ENCODE peak calls at places on chromosomes 1 and 21, in eight cellular contexts. One of them, this sample, is unnamed.
A peak's percentile ranks its signal among the peaks of the same experiment; 100 is the strongest.

GRCh38 chr1:7684132-7684531 is 87.0 kb upstream of the VAMP3 start:
- DNase-seq in spleen: no peak
- DNase-seq in lower leg skin: no peak
- DNase-seq in IMR-90: no peak
- DNase-seq in PC-3: no peak
- DNase-seq in lung: no peak
- DNase-seq in WERI-Rb-1: peak; percentile 42
- DNase-seq in foreskin fibroblast: no peak
- DNase-seq in this sample: no peak

GRCh38 chr1:46181343-46182260 is 5.3 kb upstream of the P3R3URF start:
- DNase-seq in lung: no peak
- DNase-seq in spleen: no peak
- DNase-seq in foreskin fibroblast: peak; percentile 87
- DNase-seq in WERI-Rb-1: no peak
- DNase-seq in IMR-90: peak; percentile 61
- DNase-seq in PC-3: peak; percentile 83
- DNase-seq in lower leg skin: no peak
- DNase-seq in this sample: peak; percentile 33

GRCh38 chr1:86503477-86504129 is 34.9 kb downstream of the CLCA1 start:
- DNase-seq in PC-3: no peak
- DNase-seq in foreskin fibroblast: no peak
- DNase-seq in WERI-Rb-1: peak; percentile 44
- DNase-seq in lower leg skin: no peak
- DNase-seq in IMR-90: peak; percentile 18
- DNase-seq in lung: peak; percentile 63
- DNase-seq in spleen: peak; percentile 81
- DNase-seq in this sample: no peak

GRCh38 chr1:185601189-185601588 is 133.0 kb upstream of the HMCN1 start:
- DNase-seq in lower leg skin: no peak
- DNase-seq in IMR-90: no peak
- DNase-seq in WERI-Rb-1: peak; percentile 19
- DNase-seq in foreskin fibroblast: no peak
- DNase-seq in lung: no peak
- DNase-seq in PC-3: no peak
- DNase-seq in spleen: no peak
- DNase-seq in this sample: no peak

GRCh38 chr1:26302733-26303405 is 3.6 kb downstream of the UBXN11 start:
- DNase-seq in WERI-Rb-1: no peak
- DNase-seq in lower leg skin: no peak
- DNase-seq in foreskin fibroblast: peak; percentile 89
- DNase-seq in spleen: no peak
- DNase-seq in lung: no peak
- DNase-seq in IMR-90: peak; percentile 88
- DNase-seq in PC-3: peak; percentile 88
- DNase-seq in this sample: no peak

GRCh38 chr21:44511938-44512275 is 28.1 kb downstream of the KRTAP10-1 start:
- DNase-seq in spleen: no peak
- DNase-seq in foreskin fibroblast: no peak
- DNase-seq in WERI-Rb-1: no peak
- DNase-seq in lower leg skin: no peak
- DNase-seq in lung: no peak
- DNase-seq in IMR-90: no peak
- DNase-seq in PC-3: no peak
- DNase-seq in this sample: no peak

GRCh38 chr1:233240839-233241682 is 54.5 kb downstream of the PCNX2 start:
- DNase-seq in foreskin fibroblast: peak; percentile 82
- DNase-seq in PC-3: peak; percentile 39
- DNase-seq in spleen: peak; percentile 86
- DNase-seq in IMR-90: peak; percentile 42
- DNase-seq in lung: peak; percentile 51
- DNase-seq in lower leg skin: peak; percentile 32
- DNase-seq in WERI-Rb-1: peak; percentile 75
- DNase-seq in this sample: no peak

GRCh38 chr1:210827481-210827880 is 306.5 kb downstream of the KCNH1 start:
- DNase-seq in foreskin fibroblast: no peak
- DNase-seq in lung: no peak
- DNase-seq in spleen: no peak
- DNase-seq in lower leg skin: no peak
- DNase-seq in IMR-90: no peak
- DNase-seq in WERI-Rb-1: no peak
- DNase-seq in PC-3: no peak
- DNase-seq in this sample: no peak

GRCh38 chr1:9269721-9270120 is 23.0 kb upstream of the SPSB1 start:
- DNase-seq in WERI-Rb-1: peak; percentile 53
- DNase-seq in IMR-90: no peak
- DNase-seq in lower leg skin: no peak
- DNase-seq in PC-3: no peak
- DNase-seq in lung: no peak
- DNase-seq in foreskin fibroblast: no peak
- DNase-seq in spleen: peak; percentile 33
- DNase-seq in this sample: no peak

GRCh38 chr21:24375201-24375600 is 1232.1 kb downstream of the MRPL39 start:
- DNase-seq in IMR-90: no peak
- DNase-seq in foreskin fibroblast: no peak
- DNase-seq in spleen: no peak
- DNase-seq in WERI-Rb-1: peak; percentile 42
- DNase-seq in PC-3: no peak
- DNase-seq in lung: no peak
- DNase-seq in lower leg skin: no peak
- DNase-seq in this sample: no peak

GRCh38 chr1:179575497-179576314 is at the start of gene NPHS2:
- DNase-seq in lung: no peak
- DNase-seq in IMR-90: no peak
- DNase-seq in WERI-Rb-1: no peak
- DNase-seq in spleen: no peak
- DNase-seq in lower leg skin: no peak
- DNase-seq in foreskin fibroblast: no peak
- DNase-seq in PC-3: no peak
- DNase-seq in this sample: no peak

GRCh38 chr21:37886726-37887309 is 29.4 kb downstream of the KCNJ6 start:
- DNase-seq in spleen: no peak
- DNase-seq in lower leg skin: no peak
- DNase-seq in WERI-Rb-1: no peak
- DNase-seq in foreskin fibroblast: no peak
- DNase-seq in lung: no peak
- DNase-seq in PC-3: no peak
- DNase-seq in IMR-90: no peak
- DNase-seq in this sample: no peak

GRCh38 chr21:37891953-37892352 is 24.3 kb downstream of the KCNJ6 start:
- DNase-seq in IMR-90: no peak
- DNase-seq in lower leg skin: no peak
- DNase-seq in spleen: no peak
- DNase-seq in PC-3: no peak
- DNase-seq in WERI-Rb-1: no peak
- DNase-seq in foreskin fibroblast: no peak
- DNase-seq in lung: no peak
- DNase-seq in this sample: no peak

GRCh38 chr21:37886120-37886519 is 30.1 kb downstream of the KCNJ6 start:
- DNase-seq in foreskin fibroblast: no peak
- DNase-seq in IMR-90: no peak
- DNase-seq in lung: no peak
- DNase-seq in WERI-Rb-1: no peak
- DNase-seq in PC-3: no peak
- DNase-seq in lower leg skin: no peak
- DNase-seq in spleen: no peak
- DNase-seq in this sample: no peak
- H3K4me3 ChIP-seq in foreskin fibroblast: no peak overlapping the region
- H3K4me3 ChIP-seq in IMR-90: no peak overlapping the region
- H3K4me3 ChIP-seq in lung: no peak overlapping the region
- H3K4me3 ChIP-seq in WERI-Rb-1: no peak overlapping the region
- H3K4me3 ChIP-seq in PC-3: no peak overlapping the region
- H3K4me3 ChIP-seq in lower leg skin: no peak overlapping the region
- H3K4me3 ChIP-seq in spleen: no peak overlapping the region
- H3K4me3 ChIP-seq in this sample: no peak overlapping the region

DNA sequence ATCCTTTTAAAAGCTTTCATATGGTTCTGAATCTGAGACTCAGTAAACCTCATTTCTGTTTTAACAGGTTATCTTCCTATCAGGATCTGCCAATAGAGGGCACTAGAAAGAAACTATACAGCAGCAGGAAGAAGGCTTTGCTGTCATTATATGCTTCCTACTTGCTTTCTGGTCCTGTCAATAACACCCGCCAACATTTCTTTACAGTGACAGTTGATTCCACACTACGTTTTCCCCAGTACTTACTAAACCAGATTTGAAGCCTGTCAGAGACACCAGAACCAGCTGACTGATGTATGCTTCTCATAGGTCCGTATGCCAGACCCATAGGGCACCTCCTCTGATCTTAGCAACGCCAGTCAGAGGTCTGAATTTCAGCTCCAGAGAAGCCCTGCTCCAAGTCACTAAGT is 341.0 kb upstream of the NEGR1 start:
- DNase-seq in foreskin fibroblast: peak; percentile 62
- DNase-seq in PC-3: peak; percentile 78
- DNase-seq in IMR-90: peak; percentile 31
- DNase-seq in WERI-Rb-1: no peak
- DNase-seq in lower leg skin: no peak
- DNase-seq in lung: no peak
- DNase-seq in spleen: no peak
- DNase-seq in this sample: peak; percentile 25
- TF ChIP-seq CTCF in foreskin fibroblast: peak; percentile 64
- TF ChIP-seq CTCF in PC-3: peak; percentile 84
- TF ChIP-seq CTCF in IMR-90: peak; percentile 50
- TF ChIP-seq CTCF in WERI-Rb-1: peak; percentile 60
- TF ChIP-seq CTCF in lower leg skin: no peak
- TF ChIP-seq CTCF in lung: no peak
- TF ChIP-seq CTCF in spleen: no peak
- TF ChIP-seq CTCF in this sample: peak; percentile 63

GRCh38 chr1:154969741-154970452 is 650 bp downstream of the SHC1 start:
- DNase-seq in spleen: peak; percentile 76
- DNase-seq in IMR-90: no peak
- DNase-seq in foreskin fibroblast: peak; percentile 32
- DNase-seq in WERI-Rb-1: no peak
- DNase-seq in PC-3: no peak
- DNase-seq in lower leg skin: no peak
- DNase-seq in lung: no peak
- DNase-seq in this sample: no peak

GRCh38 chr1:154967331-154967950 is 3.1 kb downstream of the SHC1 start:
- DNase-seq in WERI-Rb-1: no peak
- DNase-seq in spleen: no peak
- DNase-seq in foreskin fibroblast: no peak
- DNase-seq in lower leg skin: no peak
- DNase-seq in PC-3: no peak
- DNase-seq in IMR-90: no peak
- DNase-seq in lung: no peak
- DNase-seq in this sample: no peak

GRCh38 chr1:154970631-154971340 is at the start of gene SHC1:
- DNase-seq in spleen: peak; percentile 92
- DNase-seq in WERI-Rb-1: peak; percentile 98
- DNase-seq in lower leg skin: peak; percentile 93
- DNase-seq in PC-3: peak; percentile 81
- DNase-seq in lung: peak; percentile 91
- DNase-seq in foreskin fibroblast: peak; percentile 98
- DNase-seq in IMR-90: peak; percentile 92
- DNase-seq in this sample: peak; percentile 63

GRCh38 chr1:154969246-154969645 is 1.3 kb downstream of the SHC1 start:
- DNase-seq in lung: no peak
- DNase-seq in WERI-Rb-1: no peak
- DNase-seq in IMR-90: no peak
- DNase-seq in lower leg skin: no peak
- DNase-seq in PC-3: no peak
- DNase-seq in foreskin fibroblast: no peak
- DNase-seq in spleen: peak; percentile 59
- DNase-seq in this sample: no peak

DNA sequence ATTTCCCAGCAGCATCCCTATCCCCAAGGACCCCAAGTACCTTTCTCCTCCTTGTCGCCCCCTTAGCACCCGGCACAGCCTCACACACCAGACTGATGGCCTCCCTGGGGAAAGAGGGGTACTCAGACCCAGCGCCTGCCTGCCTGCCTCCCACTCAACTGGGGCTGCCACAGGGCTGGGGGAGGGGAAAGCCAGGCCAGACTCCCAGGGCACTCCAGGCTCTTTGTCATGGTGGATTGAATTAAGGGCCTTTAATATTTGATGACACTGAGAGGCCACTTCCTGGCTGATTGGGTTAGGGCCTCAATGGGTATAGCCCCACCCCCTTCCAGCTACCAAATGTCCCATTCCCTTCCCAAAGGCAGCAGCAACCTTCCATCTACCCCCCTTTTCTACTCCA is 1.8 kb downstream of the SHC1 start:
- DNase-seq in IMR-90: no peak
- DNase-seq in PC-3: no peak
- DNase-seq in lower leg skin: no peak
- DNase-seq in lung: no peak
- DNase-seq in spleen: no peak
- DNase-seq in foreskin fibroblast: no peak
- DNase-seq in WERI-Rb-1: no peak
- DNase-seq in this sample: no peak
- H3K4me3 ChIP-seq in IMR-90: peak overlapping the region; percentile 65
- H3K4me3 ChIP-seq in PC-3: no peak overlapping the region
- H3K4me3 ChIP-seq in lower leg skin: no peak overlapping the region
- H3K4me3 ChIP-seq in lung: no peak overlapping the region
- H3K4me3 ChIP-seq in spleen: peak overlapping the region; percentile 81
- H3K4me3 ChIP-seq in foreskin fibroblast: peak overlapping the region; percentile 63
- H3K4me3 ChIP-seq in WERI-Rb-1: no peak overlapping the region
- H3K4me3 ChIP-seq in this sample: peak overlapping the region; percentile 94

GRCh38 chr1:183742367-183742766 is 62.6 kb upstream of the RGL1 start:
- DNase-seq in lung: no peak
- DNase-seq in spleen: no peak
- DNase-seq in PC-3: no peak
- DNase-seq in lower leg skin: no peak
- DNase-seq in IMR-90: no peak
- DNase-seq in foreskin fibroblast: no peak
- DNase-seq in WERI-Rb-1: no peak
- DNase-seq in this sample: no peak

GRCh38 chr1:183739640-183740385 is 65.1 kb upstream of the RGL1 start:
- DNase-seq in spleen: no peak
- DNase-seq in PC-3: no peak
- DNase-seq in foreskin fibroblast: no peak
- DNase-seq in IMR-90: peak; percentile 36
- DNase-seq in lower leg skin: no peak
- DNase-seq in lung: no peak
- DNase-seq in WERI-Rb-1: no peak
- DNase-seq in this sample: no peak

GRCh38 chr1:183735069-183735860 is 69.7 kb upstream of the RGL1 start:
- DNase-seq in lung: no peak
- DNase-seq in PC-3: peak; percentile 4
- DNase-seq in WERI-Rb-1: no peak
- DNase-seq in foreskin fibroblast: peak; percentile 46
- DNase-seq in IMR-90: peak; percentile 35
- DNase-seq in lower leg skin: no peak
- DNase-seq in spleen: no peak
- DNase-seq in this sample: no peak

GRCh38 chr1:183736391-183736790 is 68.5 kb upstream of the RGL1 start:
- DNase-seq in lower leg skin: no peak
- DNase-seq in PC-3: no peak
- DNase-seq in IMR-90: no peak
- DNase-seq in spleen: no peak
- DNase-seq in WERI-Rb-1: no peak
- DNase-seq in lung: no peak
- DNase-seq in foreskin fibroblast: no peak
- DNase-seq in this sample: no peak

DNA sequence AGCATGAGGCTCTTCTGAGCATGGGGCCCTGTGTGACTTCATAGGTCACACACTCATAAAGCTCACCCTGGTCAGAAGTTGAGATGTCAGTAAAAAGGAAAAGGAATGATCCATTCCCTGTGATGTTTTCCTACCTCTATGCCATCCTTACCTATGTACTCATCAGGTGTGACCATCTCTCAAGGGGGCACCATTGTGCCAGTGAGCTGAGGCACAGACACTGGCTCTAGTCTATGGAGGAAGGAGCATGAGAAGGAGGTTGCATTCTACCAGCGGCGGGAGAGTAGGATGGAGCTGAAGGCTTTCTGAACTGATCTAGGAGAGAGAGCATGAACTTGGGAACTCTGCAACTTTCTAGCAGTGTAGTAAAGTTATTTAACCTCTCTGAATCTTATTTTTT is 65.8 kb upstream of the RGL1 start:
- DNase-seq in IMR-90: no peak
- DNase-seq in spleen: no peak
- DNase-seq in PC-3: peak; percentile 14
- DNase-seq in WERI-Rb-1: no peak
- DNase-seq in lung: no peak
- DNase-seq in foreskin fibroblast: no peak
- DNase-seq in lower leg skin: no peak
- DNase-seq in this sample: no peak
- TF ChIP-seq CTCF in IMR-90: no peak
- TF ChIP-seq CTCF in spleen: no peak
- TF ChIP-seq CTCF in PC-3: no peak
- TF ChIP-seq CTCF in WERI-Rb-1: no peak
- TF ChIP-seq CTCF in lung: no peak
- TF ChIP-seq CTCF in foreskin fibroblast: no peak
- TF ChIP-seq CTCF in lower leg skin: no peak
- TF ChIP-seq CTCF in this sample: no peak